ENCODE peak calls at places on chromosomes 7 and 10, in eight cellular contexts. One of them, this sample, is unnamed.

GRCh38 chr10:51985326-51985725 is 285.9 kb upstream of the CSTF2T start:
- DNase-seq in IMR-90: no peak
- DNase-seq in CD4-positive, alpha-beta memory T cell: no peak
- DNase-seq in heart right ventricle: no peak
- DNase-seq in prostate gland: no peak
- DNase-seq in gastrocnemius medialis: no peak
- DNase-seq in aorta: no peak
- DNase-seq in adipocyte: peak; percentile 83
- DNase-seq in this sample: no peak

GRCh38 chr7:158351051-158351450 is 236.6 kb downstream of the PTPRN2 start:
- DNase-seq in IMR-90: no peak
- DNase-seq in CD4-positive, alpha-beta memory T cell: no peak
- DNase-seq in heart right ventricle: peak; percentile 1
- DNase-seq in prostate gland: no peak
- DNase-seq in gastrocnemius medialis: no peak
- DNase-seq in aorta: no peak
- DNase-seq in adipocyte: no peak
- DNase-seq in this sample: no peak

GRCh38 chr7:92740713-92741126 is 95.7 kb downstream of the CDK6 start:
- DNase-seq in IMR-90: peak; percentile 89
- DNase-seq in CD4-positive, alpha-beta memory T cell: no peak
- DNase-seq in heart right ventricle: no peak
- DNase-seq in prostate gland: no peak
- DNase-seq in gastrocnemius medialis: no peak
- DNase-seq in aorta: no peak
- DNase-seq in adipocyte: peak; percentile 78
- DNase-seq in this sample: no peak

GRCh38 chr10:57692255-57692980 is 575.3 kb downstream of the IPMK start:
- DNase-seq in IMR-90: peak; percentile 84
- DNase-seq in CD4-positive, alpha-beta memory T cell: no peak
- DNase-seq in heart right ventricle: peak; percentile 5
- DNase-seq in prostate gland: no peak
- DNase-seq in gastrocnemius medialis: no peak
- DNase-seq in aorta: no peak
- DNase-seq in adipocyte: peak; percentile 93
- DNase-seq in this sample: no peak

GRCh38 chr7:30027065-30027456 is 559 bp upstream of the FKBP14 start:
- DNase-seq in IMR-90: peak; percentile 57
- DNase-seq in CD4-positive, alpha-beta memory T cell: peak; percentile 69
- DNase-seq in heart right ventricle: no peak
- DNase-seq in prostate gland: peak; percentile 60
- DNase-seq in gastrocnemius medialis: no peak
- DNase-seq in aorta: no peak
- DNase-seq in adipocyte: peak; percentile 61
- DNase-seq in this sample: no peak

GRCh38 chr7:3426064-3426463 is 125.0 kb downstream of the SDK1 start:
- DNase-seq in IMR-90: no peak
- DNase-seq in CD4-positive, alpha-beta memory T cell: no peak
- DNase-seq in heart right ventricle: no peak
- DNase-seq in prostate gland: no peak
- DNase-seq in gastrocnemius medialis: no peak
- DNase-seq in aorta: no peak
- DNase-seq in adipocyte: no peak
- DNase-seq in this sample: no peak

GRCh38 chr10:76209135-76209534 is 777.7 kb downstream of the LRMDA start:
- DNase-seq in IMR-90: peak; percentile 56
- DNase-seq in CD4-positive, alpha-beta memory T cell: no peak
- DNase-seq in heart right ventricle: no peak
- DNase-seq in prostate gland: no peak
- DNase-seq in gastrocnemius medialis: no peak
- DNase-seq in aorta: no peak
- DNase-seq in adipocyte: peak; percentile 30
- DNase-seq in this sample: no peak

GRCh38 chr10:119205926-119206602 is 1.3 kb upstream of the GRK5 start:
- DNase-seq in IMR-90: no peak
- DNase-seq in CD4-positive, alpha-beta memory T cell: peak; percentile 59
- DNase-seq in heart right ventricle: peak; percentile 86
- DNase-seq in prostate gland: peak; percentile 20
- DNase-seq in gastrocnemius medialis: peak; percentile 51
- DNase-seq in aorta: peak; percentile 36
- DNase-seq in adipocyte: no peak
- DNase-seq in this sample: peak; percentile 53

DNA sequence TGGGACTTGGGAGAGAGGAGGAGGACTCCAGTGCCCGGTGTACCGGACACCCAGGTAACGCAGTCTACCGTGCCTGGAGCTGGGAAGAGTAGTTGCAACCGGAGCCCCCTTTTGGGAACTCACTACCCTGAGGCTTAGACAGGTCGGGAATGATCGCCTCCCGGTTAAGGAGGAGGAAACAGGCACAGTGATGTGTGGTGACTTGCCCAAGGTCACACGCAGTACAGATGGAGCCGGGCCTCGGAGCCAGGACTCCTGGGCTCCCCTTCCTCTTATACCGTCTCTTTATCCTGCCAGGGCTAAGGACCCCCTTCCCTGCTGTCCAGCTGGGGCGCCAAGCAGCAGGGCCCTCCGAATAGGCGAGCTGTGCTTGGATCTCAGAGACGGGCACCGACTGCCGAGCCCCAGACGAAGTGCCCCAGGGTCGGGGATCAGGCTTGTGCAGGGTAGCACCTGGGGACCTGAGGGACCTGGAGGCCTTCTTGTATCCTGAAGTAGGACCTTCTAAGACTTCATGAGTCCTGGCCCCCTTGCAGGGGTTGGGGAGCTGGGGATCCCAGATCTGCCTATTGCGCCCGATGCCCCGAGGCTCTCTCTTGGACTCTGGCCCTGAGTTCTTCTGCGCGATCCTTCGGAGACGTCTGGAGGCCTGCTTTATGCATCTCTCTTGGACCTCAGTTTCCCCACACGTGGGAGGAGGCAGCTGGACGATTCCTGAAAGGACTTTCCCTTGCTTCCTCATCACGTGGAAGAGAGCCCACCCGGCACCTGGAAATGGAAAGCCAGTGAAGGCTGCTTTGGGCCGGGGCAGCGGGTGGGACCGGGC is 767 bp upstream of the CYP26A1 start:
- DNase-seq in IMR-90: no peak
- DNase-seq in CD4-positive, alpha-beta memory T cell: no peak
- DNase-seq in heart right ventricle: no peak
- DNase-seq in prostate gland: no peak
- DNase-seq in gastrocnemius medialis: no peak
- DNase-seq in aorta: no peak
- DNase-seq in adipocyte: no peak
- DNase-seq in this sample: no peak
- H3K4me3 ChIP-seq in IMR-90: no peak overlapping the region
- H3K4me3 ChIP-seq in CD4-positive, alpha-beta memory T cell: no peak overlapping the region
- H3K4me3 ChIP-seq in heart right ventricle: peak overlapping the region; percentile 47
- H3K4me3 ChIP-seq in prostate gland: peak overlapping the region; percentile 30
- H3K4me3 ChIP-seq in gastrocnemius medialis: peak overlapping the region; percentile 32
- H3K4me3 ChIP-seq in aorta: peak overlapping the region; percentile 52
- H3K4me3 ChIP-seq in adipocyte: no peak overlapping the region
- H3K4me3 ChIP-seq in this sample: peak overlapping the region; percentile 45

GRCh38 chr7:43664681-43665080 is 64.6 kb downstream of the COA1 start:
- DNase-seq in IMR-90: no peak
- DNase-seq in CD4-positive, alpha-beta memory T cell: no peak
- DNase-seq in heart right ventricle: no peak
- DNase-seq in prostate gland: no peak
- DNase-seq in gastrocnemius medialis: no peak
- DNase-seq in aorta: no peak
- DNase-seq in adipocyte: peak; percentile 77
- DNase-seq in this sample: no peak

GRCh38 chr7:43666938-43667337 is 62.4 kb downstream of the COA1 start:
- DNase-seq in IMR-90: peak; percentile 61
- DNase-seq in CD4-positive, alpha-beta memory T cell: no peak
- DNase-seq in heart right ventricle: no peak
- DNase-seq in prostate gland: no peak
- DNase-seq in gastrocnemius medialis: no peak
- DNase-seq in aorta: no peak
- DNase-seq in adipocyte: peak; percentile 62
- DNase-seq in this sample: no peak

GRCh38 chr7:43669286-43670081 is 59.8 kb downstream of the COA1 start:
- DNase-seq in IMR-90: no peak
- DNase-seq in CD4-positive, alpha-beta memory T cell: peak; percentile 93
- DNase-seq in heart right ventricle: no peak
- DNase-seq in prostate gland: no peak
- DNase-seq in gastrocnemius medialis: no peak
- DNase-seq in aorta: no peak
- DNase-seq in adipocyte: no peak
- DNase-seq in this sample: peak; percentile 87

GRCh38 chr7:43671520-43671919 is 57.8 kb downstream of the COA1 start:
- DNase-seq in IMR-90: no peak
- DNase-seq in CD4-positive, alpha-beta memory T cell: no peak
- DNase-seq in heart right ventricle: no peak
- DNase-seq in prostate gland: no peak
- DNase-seq in gastrocnemius medialis: no peak
- DNase-seq in aorta: no peak
- DNase-seq in adipocyte: no peak
- DNase-seq in this sample: no peak

GRCh38 chr7:43668035-43668434 is 61.3 kb downstream of the COA1 start:
- DNase-seq in IMR-90: no peak
- DNase-seq in CD4-positive, alpha-beta memory T cell: no peak
- DNase-seq in heart right ventricle: no peak
- DNase-seq in prostate gland: no peak
- DNase-seq in gastrocnemius medialis: no peak
- DNase-seq in aorta: no peak
- DNase-seq in adipocyte: no peak
- DNase-seq in this sample: no peak
- H3K36me3 ChIP-seq in IMR-90: no peaks in the 10 kb centered on the region
- H3K36me3 ChIP-seq in CD4-positive, alpha-beta memory T cell: no peaks in the 10 kb centered on the region
- H3K36me3 ChIP-seq in heart right ventricle: no peaks in the 10 kb centered on the region
- H3K36me3 ChIP-seq in prostate gland: no peaks in the 10 kb centered on the region
- H3K36me3 ChIP-seq in gastrocnemius medialis: no peaks in the 10 kb centered on the region
- H3K36me3 ChIP-seq in aorta: no peaks in the 10 kb centered on the region
- H3K36me3 ChIP-seq in adipocyte: no peaks in the 10 kb centered on the region
- H3K36me3 ChIP-seq in this sample: no peaks in the 10 kb centered on the region

GRCh38 chr10:132384618-132385510 is 12.1 kb upstream of the PWWP2B start:
- DNase-seq in IMR-90: no peak
- DNase-seq in CD4-positive, alpha-beta memory T cell: peak; percentile 32
- DNase-seq in heart right ventricle: no peak
- DNase-seq in prostate gland: no peak
- DNase-seq in gastrocnemius medialis: peak; percentile 4
- DNase-seq in aorta: peak; percentile 50
- DNase-seq in adipocyte: no peak
- DNase-seq in this sample: no peak

GRCh38 chr10:132381726-132382125 is 15.3 kb upstream of the PWWP2B start:
- DNase-seq in IMR-90: no peak
- DNase-seq in CD4-positive, alpha-beta memory T cell: no peak
- DNase-seq in heart right ventricle: no peak
- DNase-seq in prostate gland: no peak
- DNase-seq in gastrocnemius medialis: no peak
- DNase-seq in aorta: no peak
- DNase-seq in adipocyte: no peak
- DNase-seq in this sample: no peak

GRCh38 chr10:132383751-132384181 is 13.2 kb upstream of the PWWP2B start:
- DNase-seq in IMR-90: no peak
- DNase-seq in CD4-positive, alpha-beta memory T cell: no peak
- DNase-seq in heart right ventricle: no peak
- DNase-seq in prostate gland: no peak
- DNase-seq in gastrocnemius medialis: peak; percentile 2
- DNase-seq in aorta: peak; percentile 70
- DNase-seq in adipocyte: no peak
- DNase-seq in this sample: no peak

GRCh38 chr10:132383026-132383565 is 13.9 kb upstream of the PWWP2B start:
- DNase-seq in IMR-90: no peak
- DNase-seq in CD4-positive, alpha-beta memory T cell: no peak
- DNase-seq in heart right ventricle: no peak
- DNase-seq in prostate gland: no peak
- DNase-seq in gastrocnemius medialis: no peak
- DNase-seq in aorta: no peak
- DNase-seq in adipocyte: no peak
- DNase-seq in this sample: no peak

GRCh38 chr10:132382231-132382922 is 14.6 kb upstream of the PWWP2B start:
- DNase-seq in IMR-90: no peak
- DNase-seq in CD4-positive, alpha-beta memory T cell: no peak
- DNase-seq in heart right ventricle: no peak
- DNase-seq in prostate gland: no peak
- DNase-seq in gastrocnemius medialis: no peak
- DNase-seq in aorta: no peak
- DNase-seq in adipocyte: peak; percentile 40
- DNase-seq in this sample: no peak
- H3K4me3 ChIP-seq in IMR-90: no peak overlapping the region
- H3K4me3 ChIP-seq in CD4-positive, alpha-beta memory T cell: no peak overlapping the region
- H3K4me3 ChIP-seq in heart right ventricle: no peak overlapping the region
- H3K4me3 ChIP-seq in prostate gland: no peak overlapping the region
- H3K4me3 ChIP-seq in gastrocnemius medialis: no peak overlapping the region
- H3K4me3 ChIP-seq in aorta: no peak overlapping the region
- H3K4me3 ChIP-seq in adipocyte: no peak overlapping the region
- H3K4me3 ChIP-seq in this sample: no peak overlapping the region

GRCh38 chr7:47400741-47401206 is 181.1 kb downstream of the TNS3 start:
- DNase-seq in IMR-90: no peak
- DNase-seq in CD4-positive, alpha-beta memory T cell: no peak
- DNase-seq in heart right ventricle: no peak
- DNase-seq in prostate gland: no peak
- DNase-seq in gastrocnemius medialis: peak; percentile 11
- DNase-seq in aorta: no peak
- DNase-seq in adipocyte: no peak
- DNase-seq in this sample: no peak

GRCh38 chr7:47403341-47403866 is 178.5 kb downstream of the TNS3 start:
- DNase-seq in IMR-90: no peak
- DNase-seq in CD4-positive, alpha-beta memory T cell: no peak
- DNase-seq in heart right ventricle: no peak
- DNase-seq in prostate gland: no peak
- DNase-seq in gastrocnemius medialis: no peak
- DNase-seq in aorta: no peak
- DNase-seq in adipocyte: no peak
- DNase-seq in this sample: no peak

GRCh38 chr7:47400001-47400400 is 181.9 kb downstream of the TNS3 start:
- DNase-seq in IMR-90: no peak
- DNase-seq in CD4-positive, alpha-beta memory T cell: no peak
- DNase-seq in heart right ventricle: no peak
- DNase-seq in prostate gland: no peak
- DNase-seq in gastrocnemius medialis: no peak
- DNase-seq in aorta: no peak
- DNase-seq in adipocyte: no peak
- DNase-seq in this sample: no peak

GRCh38 chr7:47402941-47403340 is 179.0 kb downstream of the TNS3 start:
- DNase-seq in IMR-90: no peak
- DNase-seq in CD4-positive, alpha-beta memory T cell: no peak
- DNase-seq in heart right ventricle: no peak
- DNase-seq in prostate gland: no peak
- DNase-seq in gastrocnemius medialis: no peak
- DNase-seq in aorta: no peak
- DNase-seq in adipocyte: no peak
- DNase-seq in this sample: no peak

DNA sequence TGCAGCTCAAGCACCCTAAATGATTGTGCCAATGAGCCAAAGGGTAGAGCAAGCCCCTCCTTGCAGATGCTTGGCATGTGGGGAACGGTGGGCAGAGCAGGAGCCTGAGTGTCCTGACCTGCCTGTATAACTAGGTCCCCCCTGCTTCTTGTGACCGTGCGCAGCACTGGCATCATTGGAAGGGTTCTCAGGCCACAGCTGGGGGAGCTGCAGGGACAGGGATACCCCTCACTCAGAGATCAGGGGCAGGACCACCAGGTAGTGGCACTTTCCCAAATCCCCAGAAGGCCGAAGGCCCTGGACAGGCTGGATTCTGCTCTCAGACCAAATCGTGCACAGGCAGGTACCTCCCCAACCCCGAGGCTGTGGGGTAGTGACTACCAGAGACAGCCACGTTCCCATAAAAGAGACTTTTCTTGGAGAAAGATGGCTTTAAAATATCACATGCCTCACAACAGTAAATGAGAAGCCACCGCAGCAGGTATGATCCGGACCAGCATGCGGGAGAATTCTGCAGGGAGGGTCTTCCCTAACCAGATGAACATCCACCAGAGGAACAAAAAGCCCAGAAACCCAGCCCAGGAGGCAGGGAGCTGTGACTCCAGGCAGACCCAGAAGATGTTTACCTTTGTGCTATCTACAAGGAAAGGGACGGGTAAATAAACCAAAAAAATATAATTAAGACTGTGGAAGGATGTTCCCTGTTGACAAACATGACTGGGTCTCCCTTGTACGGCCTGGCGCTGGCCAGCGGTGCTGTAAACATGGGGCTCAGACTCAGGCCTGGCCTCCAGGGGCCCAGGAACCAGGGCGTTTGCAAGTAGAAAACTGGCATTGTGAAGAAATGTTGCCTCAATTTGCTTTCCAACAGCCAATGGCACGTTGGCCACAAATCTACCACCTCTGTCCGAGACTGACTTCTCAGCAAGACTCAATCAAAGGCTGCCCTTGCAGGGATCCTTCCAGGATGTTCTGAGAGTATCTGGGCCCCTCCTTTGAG is 180.0 kb downstream of the TNS3 start:
- DNase-seq in IMR-90: no peak
- DNase-seq in CD4-positive, alpha-beta memory T cell: no peak
- DNase-seq in heart right ventricle: no peak
- DNase-seq in prostate gland: no peak
- DNase-seq in gastrocnemius medialis: no peak
- DNase-seq in aorta: no peak
- DNase-seq in adipocyte: no peak
- DNase-seq in this sample: no peak
- H3K36me3 ChIP-seq in IMR-90: peaks cover 46% of the 10 kb centered on the region
- H3K36me3 ChIP-seq in CD4-positive, alpha-beta memory T cell: no peaks in the 10 kb centered on the region
- H3K36me3 ChIP-seq in heart right ventricle: peaks cover under 1% of the 10 kb centered on the region
- H3K36me3 ChIP-seq in prostate gland: no peaks in the 10 kb centered on the region
- H3K36me3 ChIP-seq in gastrocnemius medialis: peaks cover 37% of the 10 kb centered on the region
- H3K36me3 ChIP-seq in aorta: peaks cover 4% of the 10 kb centered on the region
- H3K36me3 ChIP-seq in adipocyte: peaks cover 37% of the 10 kb centered on the region
- H3K36me3 ChIP-seq in this sample: peaks cover 30% of the 10 kb centered on the region

This sample was measured in HAP-1.